ENCODE peak calls at places on chromosome 21, in seven cellular contexts. U, P, V, R, S, J and Q are unnamed samples.

GRCh38 chr21:15679630-15680029 is 50.2 kb upstream of the USP25 start:
- DNase-seq in U (no peak), P (no peak), V (no peak), R (no peak), S (no peak), J (no peak), Q (no peak)

GRCh38 chr21:45852886-45853400 is 128.6 kb upstream of the COL6A1 start:
- DNase-seq in U (no peak), P (no peak), V (no peak), R (no peak), S (no peak), J (no peak), Q (no peak)

GRCh38 chr21:38951095-38951745 is 145.5 kb downstream of the ETS2 start:
- DNase-seq in U (peak), P (no peak), V (no peak), R (no peak), S (no peak), J (no peak), Q (no peak)

GRCh38 chr21:40019076-40019475 is 151.8 kb downstream of the PCP4 start:
- DNase-seq in U (no peak), P (no peak), V (no peak), R (no peak), S (no peak), J (no peak), Q (no peak)

GRCh38 chr21:17622018-17622417 is 9.3 kb upstream of the BTG3 start:
- DNase-seq in U (no peak), P (no peak), V (no peak), R (no peak), S (no peak), J (no peak), Q (no peak)

GRCh38 chr21:15444118-15444960 is 285.4 kb upstream of the USP25 start:
- DNase-seq in U (peak), P (no peak), V (no peak), R (no peak), S (peak), J (no peak), Q (no peak)

GRCh38 chr21:36188081-36188681 is 31.6 kb downstream of the DOP1B start:
- DNase-seq in U (peak), P (no peak), V (peak), R (peak), S (no peak), J (no peak), Q (no peak)

GRCh38 chr21:14947613-14948160 is 117.1 kb downstream of the NRIP1 start:
- DNase-seq in U (no peak), P (no peak), V (no peak), R (no peak), S (no peak), J (no peak), Q (no peak)

GRCh38 chr21:21712761-21713558 is 714.8 kb downstream of the NCAM2 start:
- DNase-seq in U (no peak), P (no peak), V (no peak), R (no peak), S (no peak), J (no peak), Q (no peak)

GRCh38 chr21:20270365-20271055 is 727.7 kb upstream of the NCAM2 start:
- DNase-seq in U (no peak), P (no peak), V (no peak), R (no peak), S (no peak), J (peak), Q (no peak)

GRCh38 chr21:15755125-15755524 is 25.3 kb downstream of the USP25 start:
- DNase-seq in U (no peak), P (no peak), V (no peak), R (no peak), S (no peak), J (no peak), Q (no peak)

GRCh38 chr21:20728691-20729090 is 269.5 kb upstream of the NCAM2 start:
- DNase-seq in U (no peak), P (no peak), V (no peak), R (no peak), S (no peak), J (no peak), Q (no peak)

GRCh38 chr21:32212116-32212515 is 66.7 kb downstream of the MIS18A start:
- DNase-seq in U (no peak), P (no peak), V (no peak), R (no peak), S (no peak), J (no peak), Q (no peak)

GRCh38 chr21:18985584-18985983 is 582.0 kb upstream of the TMPRSS15 start:
- DNase-seq in U (no peak), P (no peak), V (no peak), R (no peak), S (no peak), J (no peak), Q (no peak)

GRCh38 chr21:38948377-38948776 is 142.6 kb downstream of the ETS2 start:
- DNase-seq in U (no peak), P (no peak), V (no peak), R (no peak), S (no peak), J (no peak), Q (no peak)

GRCh38 chr21:38170705-38171682 is 85.8 kb upstream of the KCNJ15 start:
- DNase-seq in U (peak), P (no peak), V (no peak), R (no peak), S (peak), J (no peak), Q (no peak)

GRCh38 chr21:39153373-39153772 is 29.9 kb downstream of the PSMG1 start:
- DNase-seq in U (peak), P (no peak), V (no peak), R (no peak), S (peak), J (peak), Q (no peak)

GRCh38 chr21:36183144-36183795 is 26.6 kb downstream of the DOP1B start:
- DNase-seq in U (no peak), P (no peak), V (no peak), R (no peak), S (no peak), J (no peak), Q (no peak)

GRCh38 chr21:20639026-20639425 is 359.2 kb upstream of the NCAM2 start:
- DNase-seq in U (no peak), P (no peak), V (no peak), R (no peak), S (no peak), J (no peak), Q (no peak)

GRCh38 chr21:37769656-37770055 is 146.6 kb downstream of the KCNJ6 start:
- DNase-seq in U (no peak), P (no peak), V (no peak), R (no peak), S (no peak), J (no peak), Q (no peak)

GRCh38 chr21:45662623-45663015 is 19.1 kb downstream of the PCBP3 start:
- DNase-seq in U (no peak), P (no peak), V (no peak), R (no peak), S (no peak), J (no peak), Q (no peak)

GRCh38 chr21:9753943-9754342 is 767.4 kb upstream of the TPTE start:
- DNase-seq in U (no peak), P (no peak), V (no peak), R (no peak), S (no peak), J (no peak), Q (no peak)

GRCh38 chr21:39141502-39141901 is 41.7 kb downstream of the PSMG1 start:
- DNase-seq in U (no peak), P (no peak), V (no peak), R (no peak), S (no peak), J (no peak), Q (no peak)

GRCh38 chr21:24110846-24111245 is 1496.4 kb downstream of the MRPL39 start:
- DNase-seq in U (no peak), P (no peak), V (no peak), R (no peak), S (no peak), J (no peak), Q (no peak)

GRCh38 chr21:19123525-19123924 is 719.9 kb upstream of the TMPRSS15 start:
- DNase-seq in U (no peak), P (no peak), V (no peak), R (no peak), S (no peak), J (no peak), Q (no peak)

GRCh38 chr21:36522174-36522810 is 42.4 kb upstream of the CLDN14 start:
- DNase-seq in U (no peak), P (no peak), V (no peak), R (peak), S (no peak), J (no peak), Q (no peak)

GRCh38 chr21:16302851-16303282 is 573.1 kb downstream of the USP25 start:
- DNase-seq in U (peak), P (no peak), V (peak), R (no peak), S (peak), J (no peak), Q (no peak)

GRCh38 chr21:46567348-46567747 is 37.5 kb downstream of the S100B start:
- DNase-seq in U (no peak), P (no peak), V (no peak), R (no peak), S (no peak), J (no peak), Q (no peak)

DNA sequence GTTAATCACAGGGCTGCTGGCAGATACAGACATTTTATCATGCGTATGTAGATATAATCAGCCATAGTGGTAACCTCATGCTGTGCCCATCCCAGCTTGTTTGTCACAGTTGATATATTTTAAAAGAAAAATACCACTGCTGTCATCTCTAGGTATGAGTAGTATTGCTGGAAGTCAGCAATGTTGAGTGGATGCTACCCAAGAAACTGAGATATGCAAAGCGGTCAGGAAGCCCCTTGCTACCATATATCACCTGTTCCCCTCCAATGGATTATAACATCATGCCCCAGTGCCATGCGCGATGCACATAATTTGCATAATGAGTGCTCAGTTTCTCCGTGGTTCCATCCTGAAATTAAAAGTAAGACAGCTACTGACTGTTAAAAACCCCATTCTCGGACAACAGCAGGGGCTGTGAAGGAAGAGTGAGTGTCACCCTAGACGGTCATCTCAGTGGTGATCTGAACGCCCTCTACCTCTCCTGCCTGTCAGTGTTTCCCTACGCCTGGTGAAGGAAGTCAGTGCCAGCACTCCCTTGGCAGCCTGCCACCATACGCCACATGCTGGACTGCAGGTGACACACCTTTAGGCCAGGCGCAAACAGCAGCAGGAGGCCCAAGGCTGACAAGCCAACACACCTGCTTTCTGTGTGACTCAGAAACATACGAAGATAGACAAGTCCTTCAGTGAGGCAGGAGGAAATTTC is 2.7 kb downstream of the IL10RB start:
- DNase-seq in U (peak), P (no peak), V (peak), R (peak), S (no peak), J (no peak), Q (no peak)
- TF ChIP-seq POLR2A in U (no peak), P (no peak), V (no peak), R (no peak), S (no peak), J (no peak), Q (no peak)

GRCh38 chr21:41758550-41758949 is 8.3 kb downstream of the RIPK4 start:
- DNase-seq in U (peak), P (no peak), V (no peak), R (no peak), S (no peak), J (no peak), Q (peak)
- TF ChIP-seq POLR2A in U (no peak), P (no peak), V (no peak), R (no peak), S (no peak), J (no peak), Q (no peak)

GRCh38 chr21:43775190-43775589 is 918 bp downstream of the CSTB start:
- DNase-seq in U (no peak), P (no peak), V (no peak), R (no peak), S (no peak), J (no peak), Q (no peak)

GRCh38 chr21:43774163-43774562 is 1.9 kb downstream of the CSTB start:
- DNase-seq in U (no peak), P (no peak), V (no peak), R (no peak), S (no peak), J (no peak), Q (no peak)

GRCh38 chr21:43777953-43778352 is 1.8 kb upstream of the CSTB start:
- DNase-seq in U (no peak), P (no peak), V (no peak), R (no peak), S (no peak), J (no peak), Q (no peak)

GRCh38 chr21:43778469-43779335 is 2.6 kb upstream of the CSTB start:
- DNase-seq in U (no peak), P (no peak), V (no peak), R (no peak), S (no peak), J (no peak), Q (peak)

GRCh38 chr21:43775795-43776430 is at the start of gene CSTB:
- DNase-seq in U (peak), P (no peak), V (peak), R (peak), S (peak), J (no peak), Q (no peak)
- TF ChIP-seq POLR2A in U (peak), P (no peak), V (peak), R (peak), S (peak), J (peak), Q (peak)

GRCh38 chr21:28885853-28886177 is 106.9 kb downstream of the LTN1 start:
- DNase-seq in U (no peak), P (no peak), V (no peak), R (no peak), S (no peak), J (no peak), Q (no peak)

GRCh38 chr21:28882345-28882744 is 110.3 kb downstream of the LTN1 start:
- DNase-seq in U (no peak), P (no peak), V (no peak), R (no peak), S (no peak), J (no peak), Q (no peak)

GRCh38 chr21:28884481-28884880 is 108.2 kb downstream of the LTN1 start:
- DNase-seq in U (no peak), P (no peak), V (no peak), R (no peak), S (no peak), J (no peak), Q (no peak)

GRCh38 chr21:28883931-28884330 is 108.7 kb downstream of the LTN1 start:
- DNase-seq in U (no peak), P (no peak), V (no peak), R (no peak), S (no peak), J (no peak), Q (no peak)

DNA sequence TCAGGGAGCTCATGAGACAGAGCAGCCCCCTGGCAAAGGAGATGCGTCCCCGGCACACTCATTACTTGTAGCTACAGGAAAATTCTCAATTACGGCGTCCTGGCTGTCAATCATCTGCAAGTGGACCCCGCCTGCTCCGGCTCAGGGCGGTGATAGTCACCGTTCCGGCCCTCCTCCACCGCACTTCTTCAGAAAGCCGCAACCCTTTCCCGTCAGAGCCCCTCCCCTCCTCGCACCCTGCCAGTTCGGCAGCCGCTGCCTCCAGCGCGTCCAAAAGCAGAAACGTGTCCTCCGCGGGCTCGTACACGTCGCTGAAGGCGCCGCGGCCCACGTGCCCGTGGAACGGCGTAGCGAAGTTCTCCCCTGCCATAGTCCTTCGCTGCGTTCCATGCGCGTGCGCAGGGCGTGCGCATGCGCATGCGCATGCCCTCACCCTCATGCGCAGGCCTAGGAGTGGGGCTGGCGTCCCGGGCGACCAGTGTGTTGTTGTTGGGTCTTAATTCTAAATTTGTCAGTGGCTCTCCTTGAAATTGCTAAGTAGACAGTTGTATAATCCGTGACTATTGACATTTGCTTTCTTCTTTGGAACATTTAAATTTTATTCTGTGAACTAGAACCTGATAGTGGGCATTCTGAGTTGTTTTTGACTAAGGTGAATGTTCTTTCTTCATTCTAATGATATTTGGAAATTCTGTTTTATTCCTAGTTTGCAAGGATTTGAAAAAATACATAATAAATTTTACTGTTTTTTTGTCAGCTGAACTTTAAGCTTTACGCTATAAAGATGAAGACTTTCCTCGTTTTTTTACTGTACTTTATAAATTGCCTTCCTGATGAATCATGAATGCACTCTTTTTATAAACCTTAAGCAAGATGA is 107.5 kb downstream of the LTN1 start:
- DNase-seq in U (peak), P (peak), V (peak), R (peak), S (peak), J (peak), Q (peak)
- TF ChIP-seq POLR2A in U (peak), P (no peak), V (no peak), R (peak), S (peak), J (peak), Q (peak)

GRCh38 chr21:44382536-44382935 is 29.1 kb downstream of the TRPM2 start:
- DNase-seq in U (no peak), P (no peak), V (no peak), R (no peak), S (no peak), J (no peak), Q (no peak)
- TF ChIP-seq POLR2A in U (no peak), P (no peak), V (no peak), R (no peak), S (no peak), J (no peak), Q (no peak)

GRCh38 chr21:34889537-34890257 is 159.4 kb downstream of the RUNX1 start:
- DNase-seq in U (peak), P (no peak), V (peak), R (peak), S (peak), J (peak), Q (peak)

GRCh38 chr21:34889287-34889536 is 159.9 kb downstream of the RUNX1 start:
- DNase-seq in U (peak), P (no peak), V (peak), R (peak), S (peak), J (no peak), Q (peak)

GRCh38 chr21:34887729-34888568 is 161.2 kb downstream of the RUNX1 start:
- DNase-seq in U (peak), P (no peak), V (peak), R (peak), S (peak), J (peak), Q (peak)

GRCh38 chr21:34890258-34890723 is 158.8 kb downstream of the RUNX1 start:
- DNase-seq in U (no peak), P (no peak), V (no peak), R (no peak), S (no peak), J (no peak), Q (no peak)

GRCh38 chr21:34888569-34889286 is 160.4 kb downstream of the RUNX1 start:
- DNase-seq in U (peak), P (peak), V (peak), R (peak), S (peak), J (peak), Q (peak)
- TF ChIP-seq POLR2A in U (peak), P (no peak), V (no peak), R (peak), S (peak), J (peak), Q (peak)

DNA sequence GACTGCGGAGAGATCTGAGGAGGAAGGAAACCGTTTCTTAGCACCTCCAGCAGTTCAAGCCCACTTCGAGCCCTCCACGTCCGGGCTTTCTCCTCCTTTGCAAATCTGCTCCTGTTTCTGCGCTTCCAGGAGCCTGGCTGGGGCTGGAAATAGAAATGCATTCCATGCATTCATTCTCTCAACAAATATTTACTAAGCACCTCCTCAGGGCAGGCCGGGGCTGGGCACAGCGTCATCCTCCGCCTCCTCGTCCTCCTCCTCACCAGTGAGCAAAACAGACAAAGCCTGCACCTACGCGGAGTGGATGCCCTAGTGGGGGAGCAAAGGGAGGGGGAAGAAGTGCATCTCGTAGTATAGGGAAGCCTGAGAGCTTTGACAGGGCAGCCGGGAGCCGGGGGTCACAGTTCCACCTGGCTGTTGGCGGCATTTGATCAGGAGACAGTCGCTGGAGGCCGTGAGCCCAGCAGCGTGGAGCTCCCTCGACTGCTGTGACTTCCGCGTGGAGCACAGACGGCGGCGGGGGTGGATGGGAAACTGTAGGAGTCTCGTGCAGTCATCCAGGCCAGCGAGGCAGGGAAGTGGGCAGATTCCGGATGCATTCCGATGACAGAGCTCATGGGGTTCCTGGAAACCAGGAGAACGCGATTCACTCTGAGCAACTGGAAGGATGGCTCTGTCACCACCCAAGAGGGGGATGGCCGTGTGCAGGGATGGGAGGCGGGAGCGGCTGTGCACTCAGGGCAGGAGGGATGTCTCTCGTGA is 93.4 kb downstream of the SIK1 start:
- DNase-seq in U (peak), P (no peak), V (peak), R (peak), S (peak), J (no peak), Q (peak)
- TF ChIP-seq POLR2A in U (peak), P (no peak), V (no peak), R (peak), S (no peak), J (no peak), Q (peak)